ENCODE peak calls at places on chromosomes 1 and 21, in nine cellular contexts. J, E, V, Q, U, T, N, K and Z are unnamed samples.

GRCh38 chr1:196143602-196144342 is 464.5 kb downstream of the KCNT2 start:
- DNase-seq in U (no peak), T (no peak), E (no peak), K (no peak), Q (peak; percentile 19), J (no peak), N (peak; percentile 10), V (no peak), Z (no peak)

GRCh38 chr21:44259082-44259705 is 2.5 kb downstream of the DNMT3L start:
- DNase-seq in Q (no peak), J (no peak), K (peak; percentile 45), N (no peak), T (no peak), E (no peak), V (peak; percentile 13), U (no peak), Z (no peak)

GRCh38 chr21:42423197-42423675 is 19.5 kb downstream of the UBASH3A start:
- DNase-seq in J (no peak), T (no peak), E (no peak), U (peak; percentile 37), Q (no peak), K (no peak), N (no peak), V (no peak), Z (peak; percentile 80)

GRCh38 chr1:15959847-15960446 is 16.0 kb downstream of the ZBTB17 start:
- DNase-seq in Q (no peak), T (no peak), J (no peak), N (no peak), V (no peak), K (no peak), E (peak; percentile 19), U (no peak), Z (no peak)

GRCh38 chr1:161733526-161733925 is 12.2 kb downstream of the FCRLB start:
- DNase-seq in J (no peak), N (no peak), V (no peak), Q (peak; percentile 96), E (no peak), U (no peak), K (peak; percentile 88), T (peak; percentile 89), Z (no peak)

GRCh38 chr1:111576547-111576946 is 43.0 kb upstream of the RAP1A start:
- DNase-seq in J (no peak), T (no peak), E (no peak), Q (no peak), K (no peak), N (no peak), V (no peak), U (no peak), Z (no peak)

GRCh38 chr1:235468970-235469369 is 35.3 kb downstream of the B3GALNT2 start:
- DNase-seq in K (peak; percentile 42), J (no peak), N (peak; percentile 22), T (peak; percentile 73), V (no peak), E (no peak), Q (peak; percentile 79), U (no peak), Z (no peak)

GRCh38 chr1:212721388-212722247 is 22.0 kb upstream of the BATF3 start:
- DNase-seq in U (no peak), T (peak; percentile 84), J (no peak), Q (peak; percentile 99), N (no peak), E (no peak), K (peak; percentile 66), V (no peak), Z (no peak)

GRCh38 chr1:153919879-153920852 is 2.6 kb downstream of the GATAD2B start:
- DNase-seq in V (no peak), N (no peak), K (peak; percentile 44), T (peak; percentile 40), E (no peak), U (no peak), J (no peak), Q (peak; percentile 21), Z (peak; percentile 65)

GRCh38 chr21:43001316-43001715 is 27.0 kb downstream of the PKNOX1 start:
- DNase-seq in T (no peak), U (no peak), V (no peak), J (no peak), E (no peak), N (no peak), K (no peak), Q (no peak), Z (no peak)

GRCh38 chr1:213690341-213690917 is 297.3 kb upstream of the PROX1 start:
- DNase-seq in Q (no peak), N (no peak), T (no peak), U (no peak), V (no peak), J (no peak), K (no peak), E (no peak), Z (no peak)

GRCh38 chr1:172682812-172683211 is 23.9 kb downstream of the FASLG start:
- DNase-seq in K (no peak), N (peak; percentile 33), U (no peak), Q (no peak), J (no peak), T (no peak), V (no peak), E (no peak), Z (no peak)

GRCh38 chr21:28601708-28602107 is 391.0 kb downstream of the LTN1 start:
- DNase-seq in T (no peak), E (no peak), Q (no peak), U (no peak), N (no peak), K (peak; percentile 42), V (no peak), J (no peak), Z (no peak)